ENCODE peak calls at places on chromosomes 1 and 21, in four cellular contexts. J, G, A and S are unnamed samples. For H3F3A, the result is how much of the 10 kb centered on the place peaks cover.

GRCh38 chr1:230403442-230403841 is 22.7 kb downstream of the PGBD5 start:
- DNase-seq in J (no peak), G (no peak), A (no peak), S (no peak)

GRCh38 chr1:119664057-119664456 is 16.0 kb upstream of the ZNF697 start:
- DNase-seq in G (no peak), A (no peak), J (no peak), S (no peak)

GRCh38 chr1:51728611-51729155 is 111.8 kb downstream of the OSBPL9 start:
- DNase-seq in A (peak), J (no peak), G (no peak), S (peak)

GRCh38 chr1:167516404-167517388 is 1.6 kb downstream of the CD247 start:
- DNase-seq in G (no peak), J (no peak), A (no peak), S (no peak)

GRCh38 chr21:42568834-42569731 is 55.4 kb downstream of the SLC37A1 start:
- DNase-seq in G (no peak), J (no peak), A (no peak), S (no peak)

GRCh38 chr21:38460171-38460742 is 38.0 kb downstream of the ERG start:
- DNase-seq in G (peak), J (peak), A (no peak), S (no peak)

GRCh38 chr1:151158311-151158710 is 1.9 kb downstream of the TNFAIP8L2 start:
- DNase-seq in A (no peak), G (no peak), J (no peak), S (no peak)

GRCh38 chr1:42221952-42222606 is 57.5 kb upstream of the GUCA2A start:
- DNase-seq in A (no peak), J (peak), G (peak), S (no peak)

GRCh38 chr1:173545688-173546087 is 57.2 kb downstream of the SLC9C2 start:
- DNase-seq in A (no peak), J (no peak), G (peak), S (no peak)

GRCh38 chr21:43697758-43698643 is 20.9 kb upstream of the PDXK start:
- DNase-seq in A (no peak), J (peak), G (no peak), S (no peak)

GRCh38 chr1:231206856-231207255 is 34.2 kb upstream of the GNPAT start:
- DNase-seq in J (no peak), G (no peak), A (no peak), S (peak)

GRCh38 chr1:2786329-2787162 is 14.9 kb downstream of the TTC34 start:
- DNase-seq in A (peak), J (peak), G (peak), S (peak)

GRCh38 chr1:226424228-226425003 is 16.5 kb upstream of the PARP1 start:
- DNase-seq in A (peak), J (peak), G (peak), S (peak)

GRCh38 chr1:39406533-39407478 is 84.6 kb upstream of the BMP8A start:
- DNase-seq in J (peak), G (no peak), A (peak), S (peak)

GRCh38 chr1:209838537-209838936 is 10.8 kb downstream of the UTP25 start:
- DNase-seq in J (no peak), G (no peak), A (no peak), S (no peak)
- H3F3A ChIP-seq in J (half or more), G (under half), A (under half), S (under half)

GRCh38 chr1:43707191-43708005 is at the start of gene ST3GAL3:
- DNase-seq in A (peak), J (peak), G (peak), S (peak)

GRCh38 chr1:43705334-43705733 is 2.0 kb upstream of the ST3GAL3 start:
- DNase-seq in G (no peak), J (peak), A (no peak), S (no peak)

GRCh38 chr1:43704838-43705237 is 2.5 kb upstream of the ST3GAL3 start:
- DNase-seq in A (no peak), J (peak), G (peak), S (no peak)

GRCh38 chr1:43706598-43707190 is 642 bp upstream of the ST3GAL3 start:
- DNase-seq in J (peak), G (peak), A (peak), S (peak)

GRCh38 chr1:43705982-43706597 is 1.2 kb upstream of the ST3GAL3 start:
- DNase-seq in G (no peak), J (peak), A (no peak), S (peak)
- H3K9ac ChIP-seq in G (peak), J (peak), A (peak), S (peak)

DNA sequence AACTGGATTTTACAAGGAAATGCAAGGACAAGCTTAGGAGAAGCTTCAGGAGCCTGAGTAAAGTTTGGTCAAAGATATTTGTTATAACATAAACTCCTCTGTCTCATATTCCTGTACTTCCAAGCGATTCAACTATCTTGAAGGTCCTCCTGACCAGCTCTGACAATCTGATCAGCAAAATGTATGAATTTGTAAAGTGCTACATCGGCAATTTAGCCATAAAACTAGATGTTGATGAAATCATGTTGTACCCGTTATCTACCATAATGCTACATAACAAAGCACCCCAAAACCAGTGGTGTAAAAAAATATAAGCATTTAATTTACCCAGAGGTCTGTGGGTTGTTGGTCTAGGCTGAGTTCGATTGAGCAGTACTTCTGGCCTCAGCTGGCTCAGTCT is 19.5 kb upstream of the KRTAP11-1 start:
- DNase-seq in J (no peak), A (no peak), G (no peak), S (no peak)
- TF ChIP-seq EZH2 in J (no peak), A (no peak), G (no peak), S (no peak)

DNA sequence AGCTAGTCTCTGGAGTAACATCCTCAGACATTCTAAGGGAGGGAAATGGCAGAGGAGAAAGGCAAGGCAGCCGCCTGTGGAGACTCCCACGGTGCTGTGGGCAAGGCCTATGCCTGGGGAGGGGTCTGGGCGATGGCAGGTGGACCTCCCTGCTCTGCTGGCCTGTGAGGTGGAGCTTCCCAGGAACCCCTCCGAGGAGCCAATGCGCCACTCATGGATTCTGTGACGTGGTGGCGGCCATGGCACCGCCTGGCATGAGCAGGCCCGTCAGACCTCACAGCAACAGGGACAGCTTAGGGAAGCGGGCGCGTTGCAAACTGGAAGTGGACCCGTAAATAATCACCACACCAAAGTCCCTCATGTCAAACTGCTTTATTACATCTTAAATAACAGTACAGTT is 6.7 kb upstream of the NADK start:
- DNase-seq in G (no peak), A (no peak), J (no peak), S (no peak)
- H3F3A ChIP-seq in G (under half), A (under half), J (half or more), S (half or more)

GRCh38 chr1:96684737-96685136 is 36.8 kb upstream of the PTBP2 start:
- DNase-seq in G (no peak), A (no peak), J (no peak), S (no peak)

GRCh38 chr1:96688737-96689136 is 32.8 kb upstream of the PTBP2 start:
- DNase-seq in J (no peak), G (no peak), A (no peak), S (peak)

GRCh38 chr1:96683931-96684330 is 37.7 kb upstream of the PTBP2 start:
- DNase-seq in G (no peak), J (no peak), A (no peak), S (no peak)
- H3K9ac ChIP-seq in G (no peak), J (no peak), A (no peak), S (no peak)

GRCh38 chr1:18861082-18861481 is 1.6 kb upstream of the TAS1R2 start:
- DNase-seq in G (no peak), J (no peak), A (no peak), S (no peak)
- TF ChIP-seq EZH2 in G (no peak), J (no peak), A (no peak), S (no peak)

DNA sequence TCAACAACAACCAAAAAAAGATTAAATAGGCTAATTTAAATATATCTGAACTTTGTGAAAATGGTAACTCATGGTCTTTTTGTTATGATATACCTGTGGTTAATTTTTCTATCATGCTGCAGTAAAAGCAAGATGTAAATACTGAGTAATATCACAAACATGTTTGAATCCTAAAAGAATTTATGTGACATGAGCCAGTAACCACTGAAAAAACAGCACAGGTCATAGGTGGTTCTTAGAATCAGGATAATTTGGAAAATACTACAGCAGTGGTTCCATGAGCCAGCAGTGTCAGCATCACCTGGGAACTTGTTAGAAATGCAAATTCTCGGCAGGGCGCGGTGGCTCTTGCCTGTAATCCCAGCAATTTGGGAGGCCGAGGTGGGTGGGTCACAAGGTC is 4.1 kb downstream of the ATP5IF1 start:
- DNase-seq in J (no peak), G (peak), A (no peak), S (no peak)
- H3F3A ChIP-seq in J (under half), G (under half), A (under half), S (under half)